ENCODE peak calls at places on chromosome 10, in ten cellular contexts. U is CD8-positive, alpha-beta memory T cell; X is BJ; N is CD8-positive, alpha-beta T cell; C is astrocyte of the spinal cord; R is AG09309; G is fibroblast of mammary gland; K is aorta; H is PC-3; V is uterus. W is an unnamed sample.
A peak's percentile ranks its signal among the peaks of the same experiment; 100 is the strongest.

GRCh38 chr10:30027057-30028005 is 32.1 kb downstream of the JCAD start:
- DNase-seq in U (peak; percentile 93), X (no peak), N (peak; percentile 81), C (no peak), R (no peak), G (no peak), K (no peak), H (peak; percentile 4), V (peak; percentile 63), W (peak; percentile 97)

GRCh38 chr10:99329238-99329890 is at the start of gene CNNM1:
- DNase-seq in U (no peak), X (no peak), N (no peak), C (no peak), R (no peak), G (peak; percentile 14), K (peak; percentile 77), H (peak; percentile 45), V (no peak), W (peak; percentile 26)

GRCh38 chr10:82742478-82742877 is 867.5 kb downstream of the NRG3 start:
- DNase-seq in U (no peak), X (no peak), N (no peak), C (peak; percentile 78), R (no peak), G (peak; percentile 17), K (no peak), H (peak; percentile 16), V (no peak), W (no peak)

GRCh38 chr10:24642921-24643678 is 80.6 kb downstream of the ARHGAP21 start:
- DNase-seq in U (no peak), X (no peak), N (peak; percentile 13), C (peak; percentile 83), R (peak; percentile 67), G (peak; percentile 89), K (no peak), H (peak; percentile 88), V (no peak), W (peak; percentile 61)

GRCh38 chr10:44936314-44936975 is 23.2 kb upstream of the RASSF4 start:
- DNase-seq in U (no peak), X (no peak), N (no peak), C (no peak), R (no peak), G (no peak), K (no peak), H (no peak), V (no peak), W (peak; percentile 51)

GRCh38 chr10:113069595-113069994 is 119.5 kb downstream of the TCF7L2 start:
- DNase-seq in U (no peak), X (no peak), N (no peak), C (peak; percentile 68), R (no peak), G (no peak), K (no peak), H (peak; percentile 52), V (no peak), W (no peak)

GRCh38 chr10:89566095-89566950 is 30.9 kb upstream of the SLC16A12 start:
- DNase-seq in U (no peak), X (no peak), N (no peak), C (no peak), R (no peak), G (no peak), K (no peak), H (no peak), V (no peak), W (no peak)

GRCh38 chr10:14327535-14327934 is 3.2 kb downstream of the FRMD4A start:
- DNase-seq in U (no peak), X (no peak), N (no peak), C (no peak), R (no peak), G (no peak), K (no peak), H (no peak), V (no peak), W (no peak)

GRCh38 chr10:111384556-111384955 is 307.7 kb downstream of the ADRA2A start:
- DNase-seq in U (no peak), X (no peak), N (no peak), C (no peak), R (no peak), G (no peak), K (no peak), H (no peak), V (no peak), W (peak; percentile 7)

GRCh38 chr10:12194752-12195271 is 879 bp downstream of the NUDT5 start:
- DNase-seq in U (peak; percentile 53), X (no peak), N (peak; percentile 26), C (no peak), R (no peak), G (peak; percentile 47), K (peak; percentile 81), H (peak; percentile 1), V (peak; percentile 24), W (no peak)

GRCh38 chr10:84493951-84494848 is 165.8 kb downstream of the CCSER2 start:
- DNase-seq in U (no peak), X (no peak), N (no peak), C (peak; percentile 62), R (no peak), G (peak; percentile 63), K (no peak), H (peak; percentile 83), V (no peak), W (no peak)

GRCh38 chr10:133139561-133140065 is 20.4 kb upstream of the KNDC1 start:
- DNase-seq in U (no peak), X (no peak), N (no peak), C (no peak), R (no peak), G (no peak), K (peak; percentile 43), H (no peak), V (no peak), W (no peak)

DNA sequence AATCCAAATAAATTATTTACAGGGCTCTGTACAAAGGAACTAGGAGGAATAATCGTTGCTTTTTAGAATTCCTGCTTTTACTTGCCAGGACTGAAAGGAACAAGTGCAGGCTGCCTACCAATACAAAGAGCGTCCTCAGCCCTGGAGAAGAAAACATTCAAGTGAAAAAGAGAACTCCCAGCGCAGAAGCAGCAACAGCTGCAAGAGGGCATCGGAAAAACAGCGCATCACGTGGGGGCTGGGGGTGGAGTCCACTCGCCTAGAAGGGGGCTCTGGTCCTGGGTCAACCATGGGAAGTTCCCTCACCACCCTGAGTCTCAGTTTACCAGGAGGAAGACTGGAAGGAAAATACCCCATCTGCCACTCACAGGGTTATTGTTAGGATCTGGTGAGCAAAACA is 393 bp upstream of the C10orf90 start:
- DNase-seq in U (no peak), X (no peak), N (no peak), C (no peak), R (no peak), G (no peak), K (no peak), H (no peak), V (no peak), W (no peak)
- H3K4me3 ChIP-seq in U (no peak overlapping the region), X (no peak overlapping the region), N (no peak overlapping the region), C (no peak overlapping the region), R (no peak overlapping the region), G (no peak overlapping the region), K (no peak overlapping the region), H (no peak overlapping the region), V (no peak overlapping the region), W (no peak overlapping the region)

GRCh38 chr10:128143531-128143930 is 17.3 kb upstream of the MKI67 start:
- DNase-seq in U (no peak), X (no peak), N (no peak), C (no peak), R (no peak), G (no peak), K (no peak), H (no peak), V (no peak), W (no peak)

GRCh38 chr10:128140425-128140824 is 14.2 kb upstream of the MKI67 start:
- DNase-seq in U (no peak), X (no peak), N (no peak), C (no peak), R (no peak), G (no peak), K (no peak), H (no peak), V (no peak), W (no peak)

GRCh38 chr10:128137877-128138276 is 11.7 kb upstream of the MKI67 start:
- DNase-seq in U (no peak), X (no peak), N (no peak), C (no peak), R (no peak), G (no peak), K (no peak), H (no peak), V (no peak), W (no peak)
- H3K4me3 ChIP-seq in U (no peak overlapping the region), X (no peak overlapping the region), N (no peak overlapping the region), C (no peak overlapping the region), R (no peak overlapping the region), G (no peak overlapping the region), K (no peak overlapping the region), H (no peak overlapping the region), V (no peak overlapping the region), W (no peak overlapping the region)

GRCh38 chr10:124741281-124741921 is 2.8 kb downstream of the FAM53B start:
- DNase-seq in U (peak; percentile 82), X (no peak), N (peak; percentile 80), C (peak; percentile 75), R (no peak), G (peak; percentile 78), K (peak; percentile 93), H (peak; percentile 71), V (peak; percentile 91), W (peak; percentile 63)
- H3K4me3 ChIP-seq in U (peak overlapping the region; percentile 74), X (no peak overlapping the region), N (peak overlapping the region; percentile 10), C (no peak overlapping the region), R (no peak overlapping the region), G (no peak overlapping the region), K (no peak overlapping the region), H (peak overlapping the region; percentile 92), V (no peak overlapping the region), W (peak overlapping the region; percentile 78)

GRCh38 chr10:32347363-32347735 is 391 bp upstream of the EPC1 start:
- DNase-seq in U (no peak), X (no peak), N (no peak), C (no peak), R (no peak), G (no peak), K (no peak), H (no peak), V (no peak), W (no peak)

GRCh38 chr10:32350811-32351342 is 3.9 kb upstream of the EPC1 start:
- DNase-seq in U (no peak), X (no peak), N (no peak), C (no peak), R (no peak), G (no peak), K (no peak), H (peak; percentile 42), V (no peak), W (no peak)

GRCh38 chr10:32349968-32350738 is 3.2 kb upstream of the EPC1 start:
- DNase-seq in U (no peak), X (no peak), N (no peak), C (no peak), R (no peak), G (no peak), K (no peak), H (no peak), V (no peak), W (no peak)

GRCh38 chr10:32348297-32349198 is 1.6 kb upstream of the EPC1 start:
- DNase-seq in U (no peak), X (no peak), N (no peak), C (no peak), R (no peak), G (no peak), K (no peak), H (no peak), V (no peak), W (no peak)

DNA sequence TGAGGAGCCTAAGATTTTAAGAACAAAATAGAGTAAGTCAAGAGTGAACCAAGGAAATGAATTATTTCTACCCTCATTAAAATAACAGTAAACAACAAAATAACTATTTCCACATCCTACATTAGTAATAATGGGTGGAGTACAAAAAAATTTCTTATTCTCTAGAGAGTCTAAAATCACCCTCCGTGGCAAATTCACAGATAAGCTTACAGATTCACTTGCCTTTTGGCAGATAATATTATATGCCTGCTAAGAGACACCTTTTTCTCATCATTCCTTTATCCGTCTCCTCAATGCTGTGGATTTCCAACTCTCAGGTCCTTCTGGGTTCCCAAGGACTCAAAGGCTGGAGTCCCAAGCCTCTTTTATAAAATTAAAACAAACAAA is 2.2 kb upstream of the EPC1 start:
- DNase-seq in U (no peak), X (no peak), N (no peak), C (no peak), R (no peak), G (no peak), K (no peak), H (no peak), V (no peak), W (no peak)
- H3K4me3 ChIP-seq in U (no peak overlapping the region), X (no peak overlapping the region), N (no peak overlapping the region), C (no peak overlapping the region), R (no peak overlapping the region), G (no peak overlapping the region), K (no peak overlapping the region), H (no peak overlapping the region), V (no peak overlapping the region), W (no peak overlapping the region)

W was measured in Jurkat, Clone E6-1.